ENCODE peak calls at places on chromosome 3, in five cellular contexts. P is adrenal gland; O is naive thymus-derived CD8-positive, alpha-beta T cell; I is H7; U is endothelial cell. N is an unnamed sample.

GRCh38 chr3:123347205-123347604 is 101.7 kb downstream of the ADCY5 start:
- DNase-seq in O (no peak), I (no peak), P (no peak), U (no peak), N (no peak)

GRCh38 chr3:38829404-38829803 is 13.4 kb upstream of the SCN10A start:
- DNase-seq in U (no peak), P (no peak), O (no peak), I (no peak), N (no peak)

GRCh38 chr3:172194702-172195392 is 155.5 kb downstream of the FNDC3B start:
- DNase-seq in I (peak; percentile 71), O (no peak), P (no peak), U (no peak), N (no peak)

GRCh38 chr3:196254376-196255283 is 32.9 kb downstream of the PCYT1A start:
- DNase-seq in U (no peak), O (no peak), P (no peak), I (no peak), N (no peak)

GRCh38 chr3:137978328-137978727 is 31.6 kb upstream of the CLDN18 start:
- DNase-seq in I (no peak), O (no peak), P (no peak), U (no peak), N (no peak)

GRCh38 chr3:133983126-133983525 is 46.6 kb downstream of the SLCO2A1 start:
- DNase-seq in U (no peak), P (no peak), O (no peak), I (no peak), N (no peak)

GRCh38 chr3:75295013-75295412 is 369.1 kb upstream of the FRG2C start:
- DNase-seq in O (no peak), I (no peak), P (no peak), U (no peak), N (no peak)

GRCh38 chr3:161014997-161015749 is 90.0 kb downstream of the B3GALNT1 start:
- DNase-seq in I (no peak), P (no peak), O (no peak), U (no peak), N (no peak)

GRCh38 chr3:197029511-197030167 is at the start of gene MELTF:
- DNase-seq in P (no peak), O (peak; percentile 74), U (peak; percentile 86), I (peak; percentile 99), N (peak; percentile 62)

N was measured in central memory CD4-positive, alpha-beta T cell.